ENCODE peak calls at places on chromosomes 13 and 19, in nine cellular contexts. A, J, M, H, N, F, Y, P and G are unnamed samples.

GRCh38 chr13:83503424-83503823 is 378.9 kb downstream of the SLITRK1 start:
- DNase-seq in F (no peak), P (no peak), J (no peak), H (no peak), N (no peak), A (no peak), Y (peak; percentile 29), M (peak; percentile 52), G (no peak)

GRCh38 chr13:106350208-106350607 is 185.3 kb downstream of the EFNB2 start:
- DNase-seq in A (no peak), J (no peak), M (no peak), Y (no peak), F (peak; percentile 78), P (no peak), H (no peak), N (no peak), G (peak; percentile 46)

GRCh38 chr13:44431150-44431549 is 57.5 kb downstream of the SERP2 start:
- DNase-seq in N (no peak), J (no peak), Y (no peak), F (peak; percentile 79), H (no peak), M (no peak), A (no peak), P (no peak), G (peak; percentile 52)

GRCh38 chr19:4077011-4077382 is 10.3 kb upstream of the ZBTB7A start:
- DNase-seq in J (no peak), N (no peak), F (no peak), H (no peak), A (no peak), P (no peak), Y (no peak), M (no peak), G (no peak)

GRCh38 chr13:106122234-106122633 is 413.2 kb downstream of the EFNB2 start:
- DNase-seq in N (no peak), Y (no peak), P (no peak), F (no peak), H (no peak), A (no peak), J (no peak), M (no peak), G (no peak)

GRCh38 chr19:4531562-4532165 is 3.4 kb downstream of the PLIN5 start:
- DNase-seq in H (no peak), A (no peak), P (no peak), M (no peak), J (no peak), F (no peak), N (no peak), Y (no peak), G (no peak)

GRCh38 chr13:93690139-93690538 is 463.5 kb downstream of the GPC6 start:
- DNase-seq in J (no peak), H (peak; percentile 4), M (peak; percentile 39), F (no peak), Y (peak; percentile 12), N (no peak), A (no peak), P (no peak), G (peak; percentile 15)

GRCh38 chr19:2309734-2310362 is 1.9 kb upstream of the LINGO3 start:
- DNase-seq in A (no peak), P (no peak), J (no peak), H (no peak), Y (no peak), F (peak; percentile 40), N (no peak), M (peak; percentile 45), G (no peak)

GRCh38 chr13:41263261-41263971 is at the start of gene MTRF1:
- DNase-seq in N (peak; percentile 93), J (peak; percentile 83), F (peak; percentile 85), A (peak; percentile 65), Y (peak; percentile 85), H (peak; percentile 85), M (peak; percentile 87), P (peak; percentile 71), G (peak; percentile 77)

GRCh38 chr13:112616586-112617381 is 28.8 kb upstream of the TUBGCP3 start:
- DNase-seq in N (no peak), M (peak; percentile 13), J (peak; percentile 63), Y (peak; percentile 38), H (peak; percentile 55), A (no peak), P (no peak), F (peak; percentile 27), G (no peak)

GRCh38 chr19:2077398-2077797 is 18.7 kb downstream of the MOB3A start:
- DNase-seq in J (no peak), N (no peak), F (no peak), M (no peak), A (no peak), P (no peak), Y (no peak), H (no peak), G (no peak)

GRCh38 chr19:3836887-3837286 is 32.0 kb downstream of the ZFR2 start:
- DNase-seq in H (no peak), A (no peak), Y (no peak), J (no peak), N (no peak), P (no peak), M (no peak), F (peak; percentile 23), G (no peak)

GRCh38 chr19:33799507-33799906 is 2.8 kb downstream of the KCTD15 start:
- DNase-seq in H (no peak), P (no peak), Y (no peak), N (no peak), J (no peak), A (no peak), M (no peak), F (no peak), G (no peak)

GRCh38 chr19:54662730-54663129 is at the start of gene LILRB4:
- DNase-seq in F (no peak), P (no peak), H (peak; percentile 69), M (no peak), N (no peak), Y (no peak), J (no peak), A (no peak), G (no peak)

GRCh38 chr19:409515-410242 is 732 bp upstream of the C2CD4C start:
- DNase-seq in F (no peak), Y (no peak), M (no peak), A (no peak), P (no peak), H (no peak), J (no peak), N (no peak), G (no peak)